ENCODE peak calls at places on chromosome 3, in seven cellular contexts. One of them, this sample, is unnamed.

GRCh38 chr3:158709666-158710083 is 22.6 kb downstream of the RARRES1 start:
- DNase-seq in natural killer cell: no peak
- DNase-seq in Panc1: no peak
- DNase-seq in ovary: no peak
- DNase-seq in GM23338: no peak
- DNase-seq in GM10248: no peak
- DNase-seq in H9: no peak
- DNase-seq in this sample: no peak

GRCh38 chr3:171268677-171269076 is 191.5 kb downstream of the TNIK start:
- DNase-seq in Panc1: no peak
- DNase-seq in natural killer cell: no peak
- DNase-seq in H9: no peak
- DNase-seq in GM23338: no peak
- DNase-seq in GM10248: no peak
- DNase-seq in ovary: no peak
- DNase-seq in this sample: no peak

GRCh38 chr3:140424211-140424610 is 253.7 kb upstream of the TRIM42 start:
- DNase-seq in natural killer cell: no peak
- DNase-seq in ovary: no peak
- DNase-seq in H9: no peak
- DNase-seq in GM10248: no peak
- DNase-seq in GM23338: no peak
- DNase-seq in Panc1: no peak
- DNase-seq in this sample: no peak

GRCh38 chr3:174169736-174170135 is 689.4 kb upstream of the NAALADL2 start:
- DNase-seq in Panc1: no peak
- DNase-seq in natural killer cell: no peak
- DNase-seq in GM23338: no peak
- DNase-seq in H9: no peak
- DNase-seq in ovary: no peak
- DNase-seq in GM10248: no peak
- DNase-seq in this sample: no peak

GRCh38 chr3:71584216-71585061 is 911 bp upstream of the FOXP1 start:
- DNase-seq in natural killer cell: peak
- DNase-seq in ovary: peak
- DNase-seq in GM23338: peak
- DNase-seq in H9: peak
- DNase-seq in GM10248: peak
- DNase-seq in Panc1: no peak
- DNase-seq in this sample: peak

GRCh38 chr3:9715764-9716437 is 12.3 kb downstream of the CPNE9 start:
- DNase-seq in natural killer cell: no peak
- DNase-seq in GM23338: peak
- DNase-seq in ovary: peak
- DNase-seq in Panc1: no peak
- DNase-seq in GM10248: no peak
- DNase-seq in H9: no peak
- DNase-seq in this sample: no peak

GRCh38 chr3:69543080-69543429 is 157.2 kb upstream of the FRMD4B start:
- DNase-seq in ovary: no peak
- DNase-seq in H9: no peak
- DNase-seq in natural killer cell: no peak
- DNase-seq in Panc1: no peak
- DNase-seq in GM23338: no peak
- DNase-seq in GM10248: no peak
- DNase-seq in this sample: no peak

GRCh38 chr3:60490992-60491391 is 760.3 kb downstream of the FHIT start:
- DNase-seq in GM10248: no peak
- DNase-seq in H9: no peak
- DNase-seq in Panc1: no peak
- DNase-seq in natural killer cell: no peak
- DNase-seq in GM23338: no peak
- DNase-seq in ovary: no peak
- DNase-seq in this sample: no peak

GRCh38 chr3:66239513-66240135 is 18.8 kb downstream of the SLC25A26 start:
- DNase-seq in GM10248: no peak
- DNase-seq in H9: no peak
- DNase-seq in ovary: no peak
- DNase-seq in GM23338: no peak
- DNase-seq in natural killer cell: no peak
- DNase-seq in Panc1: no peak
- DNase-seq in this sample: no peak

GRCh38 chr3:4757949-4758855 is 221.0 kb upstream of the BHLHE40 start:
- DNase-seq in GM23338: peak
- DNase-seq in natural killer cell: no peak
- DNase-seq in GM10248: no peak
- DNase-seq in Panc1: no peak
- DNase-seq in ovary: no peak
- DNase-seq in H9: no peak
- DNase-seq in this sample: no peak

GRCh38 chr3:141487419-141488345 is 855 bp downstream of the RASA2 start:
- DNase-seq in ovary: peak
- DNase-seq in GM23338: peak
- DNase-seq in natural killer cell: peak
- DNase-seq in H9: peak
- DNase-seq in GM10248: peak
- DNase-seq in Panc1: no peak
- DNase-seq in this sample: peak

GRCh38 chr3:124557433-124558232 is 172.6 kb upstream of the UMPS start:
- DNase-seq in ovary: no peak
- DNase-seq in GM23338: no peak
- DNase-seq in Panc1: no peak
- DNase-seq in natural killer cell: no peak
- DNase-seq in GM10248: no peak
- DNase-seq in H9: no peak
- DNase-seq in this sample: no peak

GRCh38 chr3:58898513-58898912 is 151.3 kb downstream of the CFAP20DC start:
- DNase-seq in GM23338: no peak
- DNase-seq in H9: no peak
- DNase-seq in Panc1: no peak
- DNase-seq in GM10248: no peak
- DNase-seq in natural killer cell: no peak
- DNase-seq in ovary: no peak
- DNase-seq in this sample: no peak

GRCh38 chr3:141336672-141337522 is 31.4 kb upstream of the ZBTB38 start:
- DNase-seq in H9: no peak
- DNase-seq in GM10248: peak
- DNase-seq in GM23338: no peak
- DNase-seq in ovary: no peak
- DNase-seq in Panc1: peak
- DNase-seq in natural killer cell: no peak
- DNase-seq in this sample: no peak

GRCh38 chr3:164604687-164605086 is 473.6 kb downstream of the SI start:
- DNase-seq in Panc1: no peak
- DNase-seq in natural killer cell: no peak
- DNase-seq in GM10248: no peak
- DNase-seq in ovary: no peak
- DNase-seq in H9: no peak
- DNase-seq in GM23338: no peak
- DNase-seq in this sample: no peak

GRCh38 chr3:11548721-11549131 is 95.0 kb downstream of the VGLL4 start:
- DNase-seq in ovary: no peak
- DNase-seq in H9: no peak
- DNase-seq in GM23338: no peak
- DNase-seq in natural killer cell: no peak
- DNase-seq in Panc1: peak
- DNase-seq in GM10248: no peak
- DNase-seq in this sample: no peak

GRCh38 chr3:192899540-192899982 is 18.1 kb downstream of the MB21D2 start:
- DNase-seq in Panc1: no peak
- DNase-seq in GM23338: no peak
- DNase-seq in natural killer cell: no peak
- DNase-seq in H9: no peak
- DNase-seq in GM10248: no peak
- DNase-seq in ovary: no peak
- DNase-seq in this sample: no peak

GRCh38 chr3:128488995-128489859 is 3.8 kb downstream of the GATA2 start:
- DNase-seq in ovary: peak
- DNase-seq in GM23338: peak
- DNase-seq in natural killer cell: no peak
- DNase-seq in H9: peak
- DNase-seq in Panc1: no peak
- DNase-seq in GM10248: no peak
- DNase-seq in this sample: no peak

GRCh38 chr3:126156468-126156867 is 23.9 kb downstream of the ALDH1L1 start:
- DNase-seq in H9: no peak
- DNase-seq in GM10248: peak
- DNase-seq in GM23338: peak
- DNase-seq in natural killer cell: no peak
- DNase-seq in ovary: no peak
- DNase-seq in Panc1: no peak
- DNase-seq in this sample: no peak

GRCh38 chr3:48015451-48016182 is 599 bp downstream of the MAP4 start:
- DNase-seq in GM10248: no peak
- DNase-seq in natural killer cell: no peak
- DNase-seq in GM23338: no peak
- DNase-seq in H9: no peak
- DNase-seq in Panc1: no peak
- DNase-seq in ovary: no peak
- DNase-seq in this sample: no peak

GRCh38 chr3:133408961-133409360 is 9.1 kb downstream of the BFSP2 start:
- DNase-seq in GM10248: no peak
- DNase-seq in H9: no peak
- DNase-seq in ovary: no peak
- DNase-seq in GM23338: no peak
- DNase-seq in Panc1: no peak
- DNase-seq in natural killer cell: no peak
- DNase-seq in this sample: no peak

GRCh38 chr3:32940726-32941125 is 10.7 kb upstream of the CCR4 start:
- DNase-seq in GM23338: no peak
- DNase-seq in GM10248: no peak
- DNase-seq in ovary: no peak
- DNase-seq in H9: peak
- DNase-seq in natural killer cell: no peak
- DNase-seq in Panc1: no peak
- DNase-seq in this sample: no peak

GRCh38 chr3:32947466-32948238 is 3.8 kb upstream of the CCR4 start:
- DNase-seq in H9: peak
- DNase-seq in GM23338: peak
- DNase-seq in ovary: peak
- DNase-seq in Panc1: peak
- DNase-seq in GM10248: peak
- DNase-seq in natural killer cell: peak
- DNase-seq in this sample: peak

GRCh38 chr3:32948625-32949445 is 2.6 kb upstream of the CCR4 start:
- DNase-seq in natural killer cell: no peak
- DNase-seq in Panc1: no peak
- DNase-seq in GM10248: no peak
- DNase-seq in GM23338: no peak
- DNase-seq in ovary: no peak
- DNase-seq in H9: peak
- DNase-seq in this sample: no peak

GRCh38 chr3:32946973-32947372 is 4.5 kb upstream of the CCR4 start:
- DNase-seq in GM10248: no peak
- DNase-seq in GM23338: no peak
- DNase-seq in natural killer cell: no peak
- DNase-seq in Panc1: no peak
- DNase-seq in ovary: no peak
- DNase-seq in H9: no peak
- DNase-seq in this sample: no peak

GRCh38 chr3:32945136-32945535 is 6.3 kb upstream of the CCR4 start:
- DNase-seq in ovary: no peak
- DNase-seq in natural killer cell: no peak
- DNase-seq in Panc1: no peak
- DNase-seq in GM23338: peak
- DNase-seq in GM10248: no peak
- DNase-seq in H9: peak
- DNase-seq in this sample: no peak
- TF ChIP-seq CTCF in ovary: no peak
- TF ChIP-seq CTCF in natural killer cell: no peak
- TF ChIP-seq CTCF in Panc1: no peak
- TF ChIP-seq CTCF in GM23338: peak
- TF ChIP-seq CTCF in GM10248: no peak
- TF ChIP-seq CTCF in H9: peak
- TF ChIP-seq CTCF in this sample: no peak

DNA sequence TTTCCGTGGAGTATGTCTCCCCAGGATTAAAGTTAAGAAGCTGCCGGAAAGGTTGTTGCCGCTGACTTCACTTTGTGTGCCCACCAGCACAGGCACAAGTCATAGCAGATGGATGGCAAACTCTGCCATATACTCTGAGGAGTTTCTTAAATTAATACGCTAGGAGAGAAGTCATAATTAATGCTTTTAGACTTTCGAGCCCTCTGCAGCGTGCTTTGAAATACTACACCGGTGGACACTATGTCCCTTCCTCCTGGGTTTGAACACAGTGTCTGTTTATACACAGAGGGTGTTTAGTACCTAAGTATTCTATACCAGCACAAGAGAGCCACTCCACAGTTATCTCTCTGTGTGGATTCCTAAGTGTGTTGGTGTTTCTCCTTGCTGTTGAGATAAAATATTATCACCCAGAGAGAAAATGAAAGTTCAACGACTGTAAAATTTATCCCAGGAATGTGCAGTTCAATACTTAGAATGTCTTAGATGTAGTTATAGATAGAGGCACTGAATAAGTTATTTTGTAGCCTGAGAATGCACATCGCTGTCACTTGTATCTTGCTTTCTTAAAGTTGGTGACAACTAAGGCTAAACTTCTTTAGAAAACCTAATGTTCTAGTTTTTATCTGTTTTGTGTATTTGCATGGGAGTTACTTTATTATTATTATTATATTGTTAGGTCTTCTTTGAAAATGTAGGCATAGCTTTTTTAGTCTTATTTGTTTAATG is 1.6 kb downstream of the MBNL1 start:
- DNase-seq in GM10248: no peak
- DNase-seq in GM23338: no peak
- DNase-seq in natural killer cell: no peak
- DNase-seq in H9: no peak
- DNase-seq in Panc1: no peak
- DNase-seq in ovary: no peak
- DNase-seq in this sample: no peak
- TF ChIP-seq CTCF in GM10248: no peak
- TF ChIP-seq CTCF in GM23338: no peak
- TF ChIP-seq CTCF in natural killer cell: no peak
- TF ChIP-seq CTCF in H9: no peak
- TF ChIP-seq CTCF in Panc1: no peak
- TF ChIP-seq CTCF in ovary: no peak
- TF ChIP-seq CTCF in this sample: no peak

GRCh38 chr3:46998852-46999515 is 19.5 kb downstream of the NBEAL2 start:
- DNase-seq in ovary: no peak
- DNase-seq in Panc1: no peak
- DNase-seq in GM23338: no peak
- DNase-seq in natural killer cell: no peak
- DNase-seq in H9: no peak
- DNase-seq in GM10248: no peak
- DNase-seq in this sample: no peak
- TF ChIP-seq CTCF in ovary: no peak
- TF ChIP-seq CTCF in Panc1: no peak
- TF ChIP-seq CTCF in GM23338: no peak
- TF ChIP-seq CTCF in natural killer cell: no peak
- TF ChIP-seq CTCF in H9: no peak
- TF ChIP-seq CTCF in GM10248: no peak
- TF ChIP-seq CTCF in this sample: no peak

DNA sequence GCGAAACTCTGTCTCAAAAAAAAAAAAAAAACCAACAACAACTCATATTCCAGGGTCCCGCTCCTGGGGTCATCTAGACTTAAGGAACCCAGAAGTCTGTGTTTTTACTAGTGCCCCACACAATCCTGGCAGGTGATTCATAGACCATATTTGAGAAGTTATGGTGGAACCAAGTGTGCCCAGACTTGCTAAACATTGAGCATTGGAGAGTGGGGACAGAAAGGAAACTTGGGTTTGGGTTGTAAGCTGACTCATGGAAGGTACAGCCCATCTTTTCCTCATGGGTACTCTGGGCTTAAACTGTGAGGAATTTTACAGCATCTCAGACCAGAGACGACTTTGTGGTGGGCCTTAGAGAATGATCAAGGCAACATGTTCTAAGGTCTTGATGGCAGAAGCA is 18.3 kb upstream of the IGF2BP2 start:
- DNase-seq in GM10248: no peak
- DNase-seq in GM23338: no peak
- DNase-seq in Panc1: no peak
- DNase-seq in ovary: no peak
- DNase-seq in natural killer cell: no peak
- DNase-seq in H9: no peak
- DNase-seq in this sample: no peak
- TF ChIP-seq CTCF in GM10248: no peak
- TF ChIP-seq CTCF in GM23338: no peak
- TF ChIP-seq CTCF in Panc1: no peak
- TF ChIP-seq CTCF in ovary: no peak
- TF ChIP-seq CTCF in natural killer cell: no peak
- TF ChIP-seq CTCF in H9: no peak
- TF ChIP-seq CTCF in this sample: no peak